ENCODE peak calls at places on chromosomes 6 and 20, in nine cellular contexts. S, H, N, Q, Z, R, M, P and C are unnamed samples.

GRCh38 chr6:106194949-106195919 is 109.1 kb downstream of the PRDM1 start:
- DNase-seq in Z (no peak), Q (no peak), N (peak; percentile 74), P (no peak), H (peak; percentile 69), M (peak; percentile 11), S (no peak), R (no peak), C (peak; percentile 19)

GRCh38 chr6:75334266-75335040 is 49.9 kb upstream of the TMEM30A start:
- DNase-seq in M (peak; percentile 96), R (no peak), H (peak; percentile 80), Z (no peak), P (no peak), S (no peak), Q (no peak), N (peak; percentile 7), C (peak; percentile 52)

GRCh38 chr6:77425216-77425615 is 38.1 kb downstream of the HTR1B start:
- DNase-seq in N (no peak), S (no peak), R (no peak), P (no peak), H (no peak), Q (no peak), Z (no peak), M (no peak), C (no peak)

GRCh38 chr6:74277749-74278148 is 581.7 kb downstream of the CD109 start:
- DNase-seq in Q (no peak), R (no peak), P (no peak), H (peak; percentile 17), Z (no peak), M (peak; percentile 3), N (peak; percentile 29), S (no peak), C (no peak)

GRCh38 chr6:132813173-132813856 is 1.1 kb upstream of the RPS12 start:
- DNase-seq in M (peak; percentile 72), Z (peak; percentile 15), H (peak; percentile 44), N (peak; percentile 34), S (peak; percentile 14), Q (peak; percentile 65), R (peak; percentile 14), P (peak; percentile 49), C (no peak)

GRCh38 chr6:170388113-170388512 is 81.6 kb downstream of the FAM120B start:
- DNase-seq in N (no peak), S (no peak), Z (no peak), M (no peak), R (no peak), Q (no peak), H (peak; percentile 32), P (no peak), C (peak; percentile 73)

GRCh38 chr6:37830225-37830624 is 10.7 kb downstream of the ZFAND3 start:
- DNase-seq in Z (no peak), Q (peak; percentile 32), S (no peak), M (no peak), N (no peak), H (no peak), P (no peak), R (no peak), C (no peak)

GRCh38 chr20:461254-462198 is 807 bp downstream of the TBC1D20 start:
- DNase-seq in P (peak; percentile 57), R (peak; percentile 42), Z (no peak), H (peak; percentile 36), M (peak; percentile 74), Q (peak; percentile 56), N (peak; percentile 42), S (peak; percentile 51), C (no peak)

GRCh38 chr20:8969062-8969694 is 99.7 kb upstream of the PLCB4 start:
- DNase-seq in Z (no peak), N (no peak), S (no peak), M (peak; percentile 95), Q (no peak), R (no peak), H (no peak), P (no peak), C (no peak)

GRCh38 chr6:34182751-34183531 is 37.1 kb upstream of the GRM4 start:
- DNase-seq in Z (peak; percentile 46), H (no peak), P (peak; percentile 36), N (no peak), Q (peak; percentile 48), R (no peak), S (no peak), M (no peak), C (no peak)

GRCh38 chr6:130032758-130033323 is 14.5 kb downstream of the L3MBTL3 start:
- DNase-seq in Q (no peak), P (no peak), S (no peak), N (no peak), M (no peak), Z (no peak), R (no peak), H (no peak), C (no peak)

GRCh38 chr20:23455641-23456040 is 3.0 kb upstream of the CST11 start:
- DNase-seq in M (no peak), P (no peak), Z (no peak), H (no peak), Q (no peak), R (no peak), S (no peak), N (no peak), C (no peak)

GRCh38 chr6:132399376-132400074 is 1.8 kb downstream of the MOXD1 start:
- DNase-seq in S (no peak), M (no peak), H (no peak), P (no peak), Z (no peak), R (no peak), N (peak; percentile 80), Q (no peak), C (no peak)

GRCh38 chr6:62805431-62805830 is 405.8 kb upstream of the FKBP1C start:
- DNase-seq in Z (no peak), M (no peak), P (no peak), R (no peak), H (no peak), N (peak; percentile 6), Q (no peak), S (no peak), C (no peak)

GRCh38 chr6:80003841-80004198 is 629 bp upstream of the TTK start:
- DNase-seq in Z (peak; percentile 45), P (peak; percentile 24), R (no peak), Q (no peak), M (peak; percentile 84), S (peak; percentile 67), N (no peak), H (peak; percentile 49), C (no peak)

GRCh38 chr6:26322645-26323482 is 42.1 kb upstream of the BTN3A2 start:
- DNase-seq in Z (no peak), N (peak; percentile 96), Q (peak; percentile 74), M (peak; percentile 95), S (peak; percentile 69), P (peak; percentile 34), H (peak; percentile 91), R (no peak), C (peak; percentile 85)

GRCh38 chr6:123655520-123656306 is 19.0 kb upstream of the TRDN start:
- DNase-seq in Q (no peak), R (no peak), Z (no peak), N (peak; percentile 8), H (peak; percentile 2), S (no peak), M (no peak), P (no peak), C (no peak)

GRCh38 chr6:83490177-83490576 is 22.2 kb upstream of the PRSS35 start:
- DNase-seq in H (no peak), S (no peak), N (no peak), Q (no peak), Z (no peak), M (no peak), R (no peak), P (no peak), C (no peak)

GRCh38 chr20:36848078-36848660 is 27.8 kb upstream of the TLDC2 start:
- DNase-seq in H (peak; percentile 81), S (no peak), M (no peak), Q (no peak), P (no peak), Z (no peak), N (no peak), R (no peak), C (peak; percentile 76)

GRCh38 chr6:136703331-136703846 is 88.9 kb downstream of the MAP3K5 start:
- DNase-seq in Z (no peak), Q (no peak), H (no peak), P (no peak), R (no peak), N (no peak), S (no peak), M (peak; percentile 69), C (no peak)

GRCh38 chr6:134752445-134752844 is 197.5 kb downstream of the ALDH8A1 start:
- DNase-seq in S (no peak), Q (no peak), Z (no peak), N (no peak), M (no peak), H (no peak), P (no peak), R (no peak), C (no peak)

GRCh38 chr6:168939041-168939440 is 314.6 kb downstream of the THBS2 start:
- DNase-seq in R (no peak), M (no peak), P (no peak), H (no peak), Z (no peak), S (no peak), N (no peak), Q (no peak), C (no peak)

GRCh38 chr6:89310929-89311328 is 4.2 kb downstream of the GABRR2 start:
- DNase-seq in S (peak; percentile 98), P (no peak), M (no peak), N (peak; percentile 59), R (no peak), H (no peak), Z (no peak), Q (no peak), C (peak; percentile 25)

GRCh38 chr6:108562503-108562993 is 1.8 kb downstream of the FOXO3 start:
- DNase-seq in Z (no peak), N (peak; percentile 71), Q (no peak), S (peak; percentile 72), M (peak; percentile 93), H (peak; percentile 67), P (peak; percentile 65), R (no peak), C (no peak)

GRCh38 chr6:146913842-146914562 is 290.2 kb upstream of the STXBP5 start:
- DNase-seq in P (peak; percentile 26), M (no peak), S (no peak), H (peak; percentile 97), N (peak; percentile 93), R (peak; percentile 37), Z (no peak), Q (no peak), C (peak; percentile 96)

GRCh38 chr6:74074609-74075008 is 378.6 kb downstream of the CD109 start:
- DNase-seq in N (no peak), Q (no peak), P (no peak), H (no peak), M (no peak), S (no peak), Z (no peak), R (no peak), C (no peak)

GRCh38 chr6:12291083-12291784 is 1.1 kb downstream of the EDN1 start:
- DNase-seq in R (no peak), S (no peak), Z (no peak), P (no peak), H (no peak), M (peak; percentile 67), N (peak; percentile 87), Q (no peak), C (no peak)

GRCh38 chr6:41430875-41431274 is 95.5 kb downstream of the NCR2 start:
- DNase-seq in Q (no peak), P (no peak), M (peak; percentile 62), R (no peak), H (peak; percentile 55), S (peak; percentile 48), N (peak; percentile 52), Z (no peak), C (peak; percentile 48)

GRCh38 chr6:2749972-2750600 is 636 bp downstream of the MYLK4 start:
- DNase-seq in S (peak; percentile 69), N (peak; percentile 83), Z (peak; percentile 41), Q (peak; percentile 73), R (peak; percentile 41), M (peak; percentile 76), P (peak; percentile 70), H (peak; percentile 46), C (no peak)